ENCODE peak calls at places on chromosome 10, in four cellular contexts. E is A549, N is HepG2, D is IMR-90. G is an unnamed sample.

GRCh38 chr10:44369851-44370250 is 15.0 kb downstream of the CXCL12 start:
- DNase-seq in E (no peak), N (no peak), D (peak), G (no peak)

GRCh38 chr10:14782691-14783363 is 8.1 kb upstream of the FAM107B start:
- DNase-seq in E (peak), N (peak), D (no peak), G (no peak)

GRCh38 chr10:22335204-22335956 is 9.9 kb upstream of the SPAG6 start:
- DNase-seq in E (peak), N (no peak), D (peak), G (no peak)

GRCh38 chr10:24858244-24858907 is 94.0 kb downstream of the PRTFDC1 start:
- DNase-seq in E (no peak), N (no peak), D (peak), G (no peak)

GRCh38 chr10:71637305-71637704 is 82.3 kb downstream of the C10orf105 start:
- DNase-seq in E (no peak), N (no peak), D (no peak), G (no peak)

GRCh38 chr10:88115968-88116367 is 252.5 kb downstream of the PTEN start:
- DNase-seq in E (no peak), N (no peak), D (peak), G (no peak)

GRCh38 chr10:50653758-50654157 is 30.0 kb upstream of the SGMS1 start:
- DNase-seq in E (no peak), N (no peak), D (no peak), G (peak)

GRCh38 chr10:71465576-71466252 is 69.0 kb downstream of the CDH23 start:
- DNase-seq in E (no peak), N (no peak), D (no peak), G (no peak)

GRCh38 chr10:5089869-5090268 is 4.3 kb upstream of the AKR1C3 start:
- DNase-seq in E (no peak), N (peak), D (peak), G (no peak)

GRCh38 chr10:62788861-62789467 is 15.6 kb upstream of the ADO start:
- DNase-seq in E (no peak), N (peak), D (peak), G (no peak)

GRCh38 chr10:4120454-4120853 is 335.4 kb upstream of the KLF6 start:
- DNase-seq in E (no peak), N (no peak), D (no peak), G (no peak)

GRCh38 chr10:22226599-22226998 is 8.8 kb upstream of the EBLN1 start:
- DNase-seq in E (no peak), N (no peak), D (no peak), G (no peak)

GRCh38 chr10:59587083-59587755 is 122.4 kb downstream of the SLC16A9 start:
- DNase-seq in E (no peak), N (no peak), D (no peak), G (no peak)

GRCh38 chr10:121935702-121936101 is 7.9 kb upstream of the ATE1 start:
- DNase-seq in E (no peak), N (peak), D (no peak), G (no peak)

GRCh38 chr10:58982470-58983239 is 193.8 kb upstream of the PHYHIPL start:
- DNase-seq in E (no peak), N (no peak), D (no peak), G (no peak)

GRCh38 chr10:71975087-71975890 is 11.1 kb downstream of the CHST3 start:
- DNase-seq in E (no peak), N (no peak), D (no peak), G (no peak)

GRCh38 chr10:116163732-116164131 is 109.3 kb downstream of the GFRA1 start:
- DNase-seq in E (no peak), N (no peak), D (no peak), G (no peak)

GRCh38 chr10:94403034-94403822 is 887 bp downstream of the TBC1D12 start:
- DNase-seq in E (peak), N (peak), D (peak), G (peak)

DNA sequence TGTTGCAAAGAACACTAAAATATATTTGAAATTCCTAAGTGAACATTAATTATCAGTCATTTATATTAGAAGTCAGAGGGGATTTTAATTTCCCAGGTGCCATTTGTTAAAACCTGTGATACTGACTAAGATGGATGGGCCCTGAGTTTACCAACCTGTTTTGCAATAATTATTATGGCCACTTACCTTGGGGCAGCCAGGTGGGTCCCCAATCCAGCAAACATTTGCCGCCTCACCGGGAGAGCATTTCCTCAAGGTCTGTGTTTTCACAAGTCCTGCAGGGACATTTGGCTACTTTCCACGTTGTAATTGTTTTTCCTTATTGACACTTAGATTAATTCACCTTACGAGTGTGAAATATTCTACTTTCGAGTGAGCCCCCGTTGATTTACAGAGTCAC is 251.2 kb upstream of the PPP2R2D start:
- DNase-seq in E (no peak), N (no peak), D (no peak), G (no peak)
- TF ChIP-seq MAZ in E (no peak), N (no peak), D (no peak), G (no peak)

DNA sequence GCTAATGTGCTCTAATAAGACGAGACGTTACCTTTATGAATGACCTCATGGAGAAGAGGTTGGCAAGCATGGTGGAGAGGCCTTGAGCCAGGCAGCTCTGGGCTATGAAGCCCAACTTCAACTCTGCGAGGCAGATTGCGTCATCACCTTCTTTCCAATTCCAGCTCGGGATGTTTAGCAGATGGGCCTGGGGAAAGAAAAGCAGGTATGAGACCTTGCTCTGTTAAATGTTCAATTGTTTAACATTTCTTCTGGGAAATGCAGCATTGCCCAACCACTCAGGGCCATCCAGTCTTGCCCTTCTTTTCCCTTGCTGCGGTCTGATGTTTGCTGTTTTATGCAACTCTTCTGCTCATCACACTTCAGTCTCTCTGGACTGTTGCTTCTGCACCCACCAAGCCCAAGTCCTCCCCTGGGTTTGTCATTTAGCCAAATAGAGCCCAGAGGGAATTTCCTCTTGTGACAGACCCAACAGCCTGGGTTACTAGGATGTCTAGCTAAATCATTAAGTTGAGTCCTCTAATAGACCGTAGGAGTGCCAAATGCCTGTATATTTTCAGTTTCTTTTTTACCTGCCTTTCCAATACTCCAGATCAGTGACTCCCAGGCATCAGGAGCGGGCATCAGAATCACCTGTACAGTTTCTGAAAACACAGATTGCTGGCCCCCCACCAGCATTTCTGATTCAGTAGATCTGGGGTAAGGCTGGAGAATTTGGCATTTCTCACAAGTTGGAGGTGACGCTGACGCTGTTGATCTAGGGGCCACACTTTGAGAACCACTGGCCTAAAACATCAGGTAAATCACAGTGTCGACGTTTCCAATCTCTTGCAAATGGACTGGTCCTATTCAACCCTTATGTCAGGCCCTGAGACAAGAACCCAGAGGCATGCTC is 564.3 kb downstream of the KCNMA1 start:
- DNase-seq in E (no peak), N (no peak), D (peak), G (no peak)
- TF ChIP-seq MAZ in E (no peak), N (no peak), D (no peak), G (no peak)

GRCh38 chr10:35353399-35353798 is 17.1 kb downstream of the CCNY start:
- DNase-seq in E (no peak), N (no peak), D (no peak), G (peak)
- TF ChIP-seq MAZ in E (no peak), N (no peak), D (no peak), G (no peak)

GRCh38 chr10:8282340-8282739 is 227.9 kb downstream of the GATA3 start:
- DNase-seq in E (no peak), N (no peak), D (no peak), G (no peak)

GRCh38 chr10:8279598-8279997 is 225.1 kb downstream of the GATA3 start:
- DNase-seq in E (peak), N (peak), D (peak), G (no peak)

GRCh38 chr10:8283166-8283905 is 228.8 kb downstream of the GATA3 start:
- DNase-seq in E (no peak), N (no peak), D (no peak), G (no peak)

GRCh38 chr10:8280946-8281345 is 226.5 kb downstream of the GATA3 start:
- DNase-seq in E (no peak), N (no peak), D (no peak), G (no peak)

GRCh38 chr10:8283986-8284385 is 229.5 kb downstream of the GATA3 start:
- DNase-seq in E (no peak), N (no peak), D (no peak), G (no peak)
- TF ChIP-seq MAZ in E (no peak), N (no peak), D (no peak), G (no peak)

GRCh38 chr10:18264466-18264865 is 124.2 kb downstream of the CACNB2 start:
- DNase-seq in E (no peak), N (no peak), D (no peak), G (no peak)
- TF ChIP-seq MAZ in E (no peak), N (no peak), D (no peak), G (no peak)

GRCh38 chr10:113015201-113015600 is 65.2 kb downstream of the TCF7L2 start:
- DNase-seq in E (no peak), N (no peak), D (no peak), G (no peak)
- TF ChIP-seq MAZ in E (no peak), N (no peak), D (no peak), G (no peak)

GRCh38 chr10:43203491-43204393 is 63.1 kb downstream of the RASGEF1A start:
- DNase-seq in E (no peak), N (no peak), D (no peak), G (peak)
- TF ChIP-seq MAZ in E (no peak), N (no peak), D (no peak), G (peak)

DNA sequence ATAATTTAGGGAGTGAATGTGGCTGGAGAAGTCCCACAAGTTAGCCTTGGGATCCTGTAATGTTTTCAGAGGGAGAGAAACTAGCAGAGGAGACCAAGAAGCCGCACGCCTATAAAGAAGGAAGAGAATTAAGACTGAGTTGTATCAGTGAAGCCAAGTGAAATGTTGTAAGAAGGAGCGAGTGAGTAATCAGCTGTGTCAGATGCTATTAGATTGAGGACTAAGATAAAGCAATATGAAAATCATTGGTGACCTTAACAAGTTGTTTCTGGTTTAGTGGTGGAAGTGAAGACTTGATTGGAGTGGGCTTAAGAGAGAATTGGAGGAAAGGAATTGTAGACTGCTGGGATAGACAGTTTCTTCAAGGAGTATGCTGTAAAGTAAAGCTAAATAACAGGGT is 8.8 kb downstream of the CCSER2 start:
- DNase-seq in E (no peak), N (no peak), D (peak), G (no peak)
- TF ChIP-seq MAZ in E (no peak), N (no peak), D (no peak), G (no peak)

DNA sequence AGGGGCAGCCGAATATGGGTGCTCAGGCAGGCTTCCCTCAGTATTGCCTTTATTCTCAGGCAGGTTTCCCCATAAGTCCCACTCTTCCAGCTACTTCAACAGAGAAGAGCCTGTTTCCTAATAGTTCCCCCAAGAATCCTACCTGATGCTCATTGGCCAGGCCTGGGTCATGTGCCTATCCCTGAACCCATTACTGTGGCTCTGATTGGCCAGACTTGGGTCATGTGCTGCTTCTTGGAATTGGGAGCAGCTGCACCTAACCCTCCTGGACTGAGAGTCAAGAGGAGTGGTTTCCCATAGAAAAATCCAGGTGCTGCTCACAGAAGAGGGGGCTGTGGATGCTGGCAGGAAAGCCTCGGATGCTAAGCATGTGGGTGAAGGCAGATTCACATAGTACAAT is 21.7 kb downstream of the OPALIN start:
- DNase-seq in E (no peak), N (no peak), D (no peak), G (peak)
- TF ChIP-seq MAZ in E (no peak), N (no peak), D (no peak), G (no peak)

GRCh38 chr10:126872768-126873167 is 32.5 kb upstream of the DOCK1 start:
- DNase-seq in E (no peak), N (no peak), D (no peak), G (no peak)

GRCh38 chr10:126872135-126872534 is 33.1 kb upstream of the DOCK1 start:
- DNase-seq in E (no peak), N (no peak), D (no peak), G (no peak)

DNA sequence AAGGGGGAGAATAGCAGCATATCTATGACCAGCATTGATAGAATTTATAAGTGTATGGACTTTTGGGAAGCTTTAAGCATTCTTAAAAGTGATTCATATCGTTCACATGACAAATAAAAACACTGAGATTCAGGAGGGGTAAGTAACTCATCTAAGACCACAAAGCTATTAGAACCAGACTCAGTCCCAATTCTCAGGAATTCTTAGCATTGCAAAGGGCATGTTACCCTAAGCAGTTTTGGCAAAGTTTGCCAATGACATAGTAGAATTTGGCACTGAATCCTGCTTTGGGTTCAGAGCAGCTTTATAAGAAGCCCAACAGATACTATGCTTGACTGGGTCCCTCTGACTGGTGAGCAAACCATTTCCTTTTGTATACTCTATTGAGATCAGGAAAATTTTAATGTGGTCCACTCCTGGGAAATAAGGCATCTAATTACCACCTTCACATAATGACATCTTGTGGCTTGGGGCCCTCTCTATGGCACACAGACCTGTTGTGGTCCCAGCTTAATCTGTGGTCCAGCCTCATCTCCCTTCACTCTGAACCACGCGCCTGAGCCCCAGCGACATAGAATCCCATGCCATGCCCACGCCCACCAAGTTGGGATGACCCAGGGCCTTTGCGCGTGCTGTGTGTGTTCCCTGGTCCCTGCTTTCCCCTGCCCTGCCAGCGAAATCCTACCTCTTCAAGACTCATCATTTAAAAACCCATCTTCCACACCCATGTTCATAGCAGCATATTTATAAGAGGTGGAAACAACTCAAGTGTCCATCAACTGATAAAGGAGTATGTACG is 37.5 kb upstream of the DOCK1 start:
- DNase-seq in E (no peak), N (no peak), D (peak), G (no peak)
- TF ChIP-seq MAZ in E (no peak), N (no peak), D (no peak), G (no peak)

G was measured in K562.